ENCODE peak calls at places on chromosomes 3 and 15, in nine cellular contexts. A is skeletal muscle cell; C is activated naive CD4-positive, alpha-beta T cell; Q is osteocyte; K is SK-N-DZ; D is activated CD4-positive, alpha-beta T cell treated with anti-CD3 and anti-CD28 coated beads, Interleukin-2, amount 50 U/mL, for 1 hour; O is activated gamma-delta T cell treated with Interleukin-2 at 50 U/mL for 16 hours; I is activated CD8-positive, alpha-beta memory T cell treated with anti-CD3 and anti-CD28 coated beads for 48 hours; N is MV-4-11. F is an unnamed sample.

GRCh38 chr3:129829640-129830039 is 63.9 kb downstream of the TMCC1 start:
- DNase-seq in C (no peak), N (peak), K (peak), Q (no peak), A (peak), I (no peak), O (peak), D (no peak), F (peak)

GRCh38 chr15:89749951-89750559 is 994 bp downstream of the MESP1 start:
- DNase-seq in C (no peak), A (no peak), Q (no peak), K (no peak), I (peak), O (no peak), D (no peak), N (no peak), F (no peak)

GRCh38 chr3:194487289-194488006 is 646 bp upstream of the ATP13A3 start:
- DNase-seq in K (no peak), O (peak), C (no peak), A (no peak), D (peak), Q (peak), I (peak), N (peak), F (peak)

GRCh38 chr3:171829841-171830559 is 13.1 kb upstream of the TMEM212 start:
- DNase-seq in I (no peak), Q (peak), N (peak), K (peak), C (no peak), A (no peak), O (no peak), D (no peak), F (peak)

GRCh38 chr3:51705276-51706020 is 1.4 kb upstream of the GRM2 start:
- DNase-seq in I (no peak), Q (no peak), N (no peak), D (no peak), A (no peak), K (no peak), C (no peak), O (no peak), F (no peak)

GRCh38 chr3:154584041-154584440 is 154.1 kb upstream of the GPR149 start:
- DNase-seq in Q (no peak), D (no peak), A (no peak), I (no peak), O (no peak), C (no peak), N (no peak), K (no peak), F (no peak)

GRCh38 chr15:38041576-38041975 is 107.1 kb downstream of the TMCO5A start:
- DNase-seq in D (no peak), A (peak), Q (no peak), N (no peak), K (no peak), I (no peak), C (no peak), O (no peak), F (peak)

GRCh38 chr3:189699873-189700272 is 68.7 kb downstream of the TP63 start:
- DNase-seq in O (no peak), C (no peak), N (no peak), I (no peak), K (no peak), D (no peak), Q (no peak), A (no peak), F (no peak)

GRCh38 chr15:41878355-41878699 is 15.5 kb downstream of the SPTBN5 start:
- DNase-seq in O (no peak), D (no peak), I (no peak), N (no peak), Q (no peak), C (no peak), A (no peak), K (no peak), F (no peak)

GRCh38 chr3:100438623-100438974 is 37.3 kb downstream of the LNP1 start:
- DNase-seq in C (no peak), K (no peak), N (no peak), A (no peak), D (no peak), O (no peak), Q (no peak), I (no peak), F (no peak)

GRCh38 chr15:75720297-75720696 is 7.6 kb upstream of the CSPG4 start:
- DNase-seq in O (no peak), A (no peak), D (no peak), I (no peak), C (no peak), N (no peak), K (no peak), Q (no peak), F (no peak)

GRCh38 chr15:91490211-91490610 is 363.3 kb upstream of the SLCO3A1 start:
- DNase-seq in D (no peak), O (no peak), I (no peak), Q (no peak), C (no peak), N (no peak), A (no peak), K (peak), F (no peak)

GRCh38 chr15:101578443-101578894 is 73.7 kb downstream of the TM2D3 start:
- DNase-seq in A (no peak), N (peak), D (no peak), K (peak), O (no peak), Q (no peak), I (no peak), C (no peak), F (peak)

GRCh38 chr3:61979645-61980430 is 393.5 kb downstream of the FEZF2 start:
- DNase-seq in D (no peak), O (no peak), I (no peak), C (no peak), Q (no peak), A (no peak), N (no peak), K (no peak), F (peak)

GRCh38 chr3:48599509-48600285 is 4.6 kb upstream of the COL7A1 start:
- DNase-seq in K (no peak), O (no peak), A (no peak), N (no peak), C (no peak), I (no peak), D (no peak), Q (no peak), F (no peak)

GRCh38 chr3:64300790-64301423 is 75.6 kb upstream of the PRICKLE2 start:
- DNase-seq in D (no peak), K (no peak), O (no peak), A (peak), Q (no peak), C (no peak), N (no peak), I (no peak), F (peak)

GRCh38 chr15:72227192-72227586 is 3.8 kb downstream of the PKM start:
- DNase-seq in A (peak), I (no peak), O (no peak), C (no peak), N (peak), D (no peak), K (no peak), Q (no peak), F (peak)

GRCh38 chr15:66484539-66485112 is 12.9 kb downstream of the SNAPC5 start:
- DNase-seq in O (no peak), I (no peak), C (no peak), N (peak), Q (no peak), K (no peak), D (no peak), A (no peak), F (no peak)

GRCh38 chr15:50180578-50180977 is 1.4 kb upstream of the SLC27A2 start:
- DNase-seq in C (no peak), Q (no peak), N (no peak), A (no peak), D (no peak), K (no peak), I (no peak), O (no peak), F (no peak)

GRCh38 chr3:61090770-61091169 is 160.5 kb downstream of the FHIT start:
- DNase-seq in D (no peak), A (no peak), O (no peak), Q (no peak), I (no peak), K (no peak), N (no peak), C (no peak), F (no peak)

GRCh38 chr15:53807500-53807899 is 48.0 kb upstream of the WDR72 start:
- DNase-seq in Q (no peak), N (no peak), C (no peak), O (no peak), I (no peak), D (no peak), A (no peak), K (no peak), F (no peak)

GRCh38 chr15:25710184-25710583 is 152.9 kb downstream of the ATP10A start:
- DNase-seq in D (peak), C (no peak), A (no peak), N (no peak), O (peak), K (peak), Q (no peak), I (no peak), F (no peak)

GRCh38 chr15:49418811-49419210 is 4.2 kb upstream of the FGF7 start:
- DNase-seq in Q (no peak), K (no peak), I (no peak), O (no peak), D (no peak), C (no peak), A (no peak), N (no peak), F (no peak)

GRCh38 chr15:94412979-94413741 is 181.8 kb downstream of the MCTP2 start:
- DNase-seq in K (peak), N (peak), O (no peak), I (no peak), D (no peak), A (no peak), C (no peak), Q (no peak), F (peak)

GRCh38 chr3:124034016-124034808 is 42.3 kb upstream of the ROPN1 start:
- DNase-seq in K (peak), D (no peak), C (no peak), I (no peak), N (no peak), O (no peak), A (no peak), Q (no peak), F (no peak)

GRCh38 chr15:90264649-90265048 is 823 bp upstream of the NGRN start:
- DNase-seq in C (no peak), K (no peak), D (peak), Q (no peak), O (peak), A (no peak), N (peak), I (no peak), F (no peak)

GRCh38 chr15:59995568-59996349 is 8.4 kb upstream of the FOXB1 start:
- DNase-seq in O (no peak), C (no peak), A (no peak), D (no peak), N (no peak), Q (no peak), K (no peak), I (no peak), F (no peak)

GRCh38 chr3:9021610-9022009 is 58.3 kb upstream of the RAD18 start:
- DNase-seq in K (no peak), Q (no peak), O (no peak), C (no peak), N (no peak), I (no peak), D (no peak), A (no peak), F (no peak)

GRCh38 chr15:89171136-89172072 is 50.0 kb downstream of the RLBP1 start:
- DNase-seq in C (no peak), Q (no peak), D (peak), K (peak), N (no peak), I (no peak), A (no peak), O (peak), F (peak)

GRCh38 chr15:39426552-39427532 is 154.0 kb upstream of the THBS1 start:
- DNase-seq in C (peak), Q (no peak), K (peak), N (peak), A (peak), D (peak), I (peak), O (peak), F (peak)

GRCh38 chr3:139523718-139524117 is 15.8 kb downstream of the RBP1 start:
- DNase-seq in C (no peak), N (no peak), D (no peak), Q (peak), K (no peak), I (no peak), O (no peak), A (no peak), F (no peak)

GRCh38 chr3:188315563-188315962 is 161.6 kb downstream of the LPP start:
- DNase-seq in A (no peak), D (no peak), K (no peak), N (no peak), C (no peak), I (no peak), Q (no peak), O (no peak), F (no peak)

GRCh38 chr3:170387952-170388351 is 30.4 kb downstream of the SKIL start:
- DNase-seq in Q (no peak), C (no peak), N (peak), I (no peak), K (no peak), A (no peak), O (no peak), D (no peak), F (peak)

GRCh38 chr3:129359102-129359461 is 69.4 kb downstream of the EFCAB12 start:
- DNase-seq in D (no peak), N (no peak), O (no peak), K (no peak), I (no peak), C (no peak), A (no peak), Q (no peak), F (no peak)

GRCh38 chr15:68380456-68380855 is 51.5 kb downstream of the ITGA11 start:
- DNase-seq in C (no peak), A (no peak), Q (peak), K (no peak), O (no peak), I (no peak), N (no peak), D (no peak), F (no peak)

GRCh38 chr15:41904487-41905359 is 10.9 kb upstream of the SPTBN5 start:
- DNase-seq in C (no peak), K (peak), A (no peak), N (peak), I (no peak), Q (no peak), D (peak), O (peak), F (peak)

GRCh38 chr3:72523409-72524172 is 324.7 kb downstream of the SHQ1 start:
- DNase-seq in A (no peak), Q (no peak), O (no peak), N (peak), I (no peak), C (no peak), K (no peak), D (no peak), F (no peak)

GRCh38 chr15:64856429-64857145 is 14.9 kb downstream of the PLEKHO2 start:
- DNase-seq in N (no peak), D (no peak), Q (no peak), C (no peak), O (no peak), K (peak), I (no peak), A (no peak), F (peak)

GRCh38 chr3:152769523-152769922 is 65.4 kb upstream of the P2RY1 start:
- DNase-seq in O (no peak), I (no peak), D (no peak), N (peak), C (no peak), K (no peak), A (no peak), Q (no peak), F (peak)

F was measured in iris pigment epithelial cell.